ENCODE peak calls at places on chromosomes 6 and 20, in seven cellular contexts. J, I, Z, H, X, D and A are unnamed samples.

GRCh38 chr6:149140137-149140909 is 177.2 kb upstream of the TAB2 start:
- DNase-seq in J (no peak), I (peak), Z (no peak), H (no peak), X (no peak), D (peak), A (peak)

GRCh38 chr6:169019727-169020491 is 233.7 kb downstream of the THBS2 start:
- DNase-seq in J (no peak), I (no peak), Z (no peak), H (peak), X (peak), D (no peak), A (peak)

GRCh38 chr6:165204807-165205545 is 104.4 kb downstream of the C6orf118 start:
- DNase-seq in J (no peak), I (no peak), Z (no peak), H (no peak), X (no peak), D (no peak), A (no peak)

GRCh38 chr6:109050012-109050411 is 44.6 kb downstream of the SESN1 start:
- DNase-seq in J (no peak), I (no peak), Z (no peak), H (peak), X (no peak), D (no peak), A (no peak)

GRCh38 chr6:144179237-144179636 is 28.9 kb downstream of the STX11 start:
- DNase-seq in J (no peak), I (no peak), Z (no peak), H (no peak), X (no peak), D (no peak), A (no peak)

GRCh38 chr6:51817832-51818231 is 269.6 kb downstream of the PKHD1 start:
- DNase-seq in J (peak), I (no peak), Z (no peak), H (no peak), X (no peak), D (no peak), A (no peak)

GRCh38 chr6:169084067-169084466 is 169.6 kb downstream of the THBS2 start:
- DNase-seq in J (no peak), I (no peak), Z (no peak), H (no peak), X (no peak), D (no peak), A (no peak)

GRCh38 chr20:50895111-50895830 is 36.0 kb downstream of the ADNP start:
- DNase-seq in J (no peak), I (no peak), Z (no peak), H (peak), X (no peak), D (no peak), A (no peak)

GRCh38 chr6:18204691-18205090 is 49.5 kb downstream of the KDM1B start:
- DNase-seq in J (no peak), I (no peak), Z (no peak), H (no peak), X (no peak), D (no peak), A (no peak)

GRCh38 chr6:137224890-137225198 is 5.7 kb upstream of the IFNGR1 start:
- DNase-seq in J (no peak), I (peak), Z (no peak), H (no peak), X (no peak), D (no peak), A (no peak)

GRCh38 chr6:137218917-137219663 is at the start of gene IFNGR1:
- DNase-seq in J (peak), I (peak), Z (peak), H (peak), X (peak), D (peak), A (peak)

GRCh38 chr6:137219664-137220252 is 573 bp upstream of the IFNGR1 start:
- DNase-seq in J (no peak), I (no peak), Z (no peak), H (no peak), X (no peak), D (no peak), A (no peak)

GRCh38 chr6:137223370-137224131 is 4.4 kb upstream of the IFNGR1 start:
- DNase-seq in J (no peak), I (no peak), Z (no peak), H (peak), X (no peak), D (peak), A (no peak)

DNA sequence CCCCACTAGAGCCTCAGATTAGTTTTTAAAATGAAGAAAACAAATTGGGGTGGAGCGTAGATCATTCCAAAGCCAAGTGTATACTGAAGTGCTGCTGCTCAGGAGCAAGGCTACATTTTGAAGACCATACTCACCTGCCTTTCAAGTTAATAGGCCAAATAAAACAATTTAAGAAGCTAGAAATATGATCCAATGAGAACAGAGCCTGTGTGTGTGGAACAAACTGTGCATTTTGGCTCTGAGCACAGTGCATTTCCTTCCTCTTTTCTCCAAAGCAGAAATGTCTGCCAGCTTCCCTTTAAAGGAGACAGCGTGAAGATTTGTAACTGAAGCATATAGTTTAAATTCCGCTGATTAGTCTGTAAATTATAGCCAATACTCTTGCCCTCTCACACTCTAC is 3.2 kb upstream of the IFNGR1 start:
- DNase-seq in J (no peak), I (no peak), Z (no peak), H (no peak), X (no peak), D (no peak), A (no peak)
- TF ChIP-seq JUND in J (no peak), I (no peak), Z (no peak), H (no peak), X (no peak), D (no peak), A (no peak)

DNA sequence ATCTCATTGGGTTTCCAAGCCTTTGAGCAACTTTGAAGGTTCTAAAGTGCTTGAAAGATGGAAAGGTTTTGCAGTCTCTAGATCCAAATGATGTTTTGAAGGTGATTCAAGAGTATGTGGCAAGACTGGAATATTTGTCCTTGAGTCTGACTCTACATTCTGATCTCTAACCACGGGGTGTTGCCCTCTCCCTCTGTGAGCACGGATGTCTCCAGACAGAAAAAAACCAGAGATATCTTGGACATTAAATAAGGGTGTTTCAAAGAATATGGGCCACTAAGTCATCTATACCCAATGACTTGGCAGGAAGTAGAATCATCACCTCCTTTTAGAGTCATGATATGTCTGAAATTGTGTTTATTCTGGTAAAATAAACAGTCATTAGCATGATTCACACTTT is 384.2 kb downstream of the BMP2 start:
- DNase-seq in J (no peak), I (no peak), Z (no peak), H (no peak), X (no peak), D (no peak), A (no peak)
- TF ChIP-seq JUND in J (no peak), I (no peak), Z (no peak), H (no peak), X (no peak), D (no peak), A (no peak)

GRCh38 chr20:34558320-34559202 is at the start of gene MAP1LC3A:
- DNase-seq in J (peak), I (no peak), Z (no peak), H (no peak), X (peak), D (peak), A (peak)
- TF ChIP-seq JUND in J (no peak), I (peak), Z (no peak), H (no peak), X (peak), D (no peak), A (no peak)

GRCh38 chr20:31719644-31720485 is 2.8 kb downstream of the BCL2L1 start:
- DNase-seq in J (no peak), I (no peak), Z (no peak), H (peak), X (no peak), D (peak), A (no peak)

GRCh38 chr20:31722388-31723281 is at the start of gene BCL2L1:
- DNase-seq in J (peak), I (no peak), Z (peak), H (peak), X (no peak), D (peak), A (peak)

GRCh38 chr20:31723282-31724078 is 812 bp upstream of the BCL2L1 start:
- DNase-seq in J (peak), I (peak), Z (peak), H (peak), X (peak), D (peak), A (peak)

GRCh38 chr20:31720486-31721407 is 1.9 kb downstream of the BCL2L1 start:
- DNase-seq in J (no peak), I (no peak), Z (no peak), H (peak), X (no peak), D (peak), A (no peak)

DNA sequence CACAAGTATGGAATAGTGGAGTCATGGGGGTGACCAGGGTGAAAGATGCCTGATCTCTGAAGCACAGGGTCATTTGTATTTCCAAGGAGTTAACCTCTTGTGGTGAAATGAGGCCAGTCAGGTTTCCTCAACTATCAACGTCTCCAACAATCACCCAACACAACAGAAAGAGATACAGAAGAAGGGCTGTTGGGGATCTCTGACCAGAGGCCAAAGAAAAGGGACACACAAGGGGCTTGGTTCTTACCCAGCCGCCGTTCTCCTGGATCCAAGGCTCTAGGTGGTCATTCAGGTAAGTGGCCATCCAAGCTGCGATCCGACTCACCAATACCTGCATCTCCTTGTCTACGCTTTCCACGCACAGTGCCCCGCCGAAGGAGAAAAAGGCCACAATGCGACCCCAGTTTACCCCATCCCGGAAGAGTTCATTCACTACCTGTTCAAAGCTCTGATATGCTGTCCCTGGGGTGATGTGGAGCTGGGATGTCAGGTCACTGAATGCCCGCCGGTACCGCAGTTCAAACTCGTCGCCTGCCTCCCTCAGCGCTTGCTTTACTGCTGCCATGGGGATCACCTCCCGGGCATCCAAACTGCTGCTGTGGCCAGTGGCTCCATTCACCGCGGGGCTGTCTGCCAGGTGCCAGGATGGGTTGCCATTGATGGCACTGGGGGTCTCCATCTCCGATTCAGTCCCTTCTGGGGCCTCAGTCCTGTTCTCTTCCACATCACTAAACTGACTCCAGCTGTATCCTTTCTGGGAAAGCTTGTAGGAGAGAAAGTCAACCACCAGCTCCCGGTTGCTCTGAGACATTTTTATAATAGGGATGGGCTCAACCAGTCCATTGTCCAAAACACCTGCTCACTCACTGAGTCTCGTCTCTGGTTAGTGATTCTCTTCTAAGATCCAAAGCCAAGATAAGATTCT is 998 bp downstream of the BCL2L1 start:
- DNase-seq in J (no peak), I (no peak), Z (no peak), H (no peak), X (no peak), D (no peak), A (peak)
- TF ChIP-seq JUND in J (no peak), I (no peak), Z (no peak), H (no peak), X (no peak), D (no peak), A (no peak)